ENCODE peak calls at places on chromosomes 5 and 9, in four cellular contexts. One of them, this sample, is unnamed.

GRCh38 chr9:15469862-15470261 is 40.9 kb downstream of the PSIP1 start:
- DNase-seq in psoas muscle: no peak
- DNase-seq in brain microvascular endothelial cell: no peak
- DNase-seq in GM20000: no peak
- DNase-seq in this sample: no peak

GRCh38 chr5:126520593-126520953 is 74.4 kb downstream of the ALDH7A1 start:
- DNase-seq in GM20000: no peak
- DNase-seq in psoas muscle: no peak
- DNase-seq in brain microvascular endothelial cell: no peak
- DNase-seq in this sample: no peak

GRCh38 chr5:126837907-126838539 is 61.1 kb downstream of the LMNB1 start:
- DNase-seq in brain microvascular endothelial cell: peak
- DNase-seq in psoas muscle: no peak
- DNase-seq in GM20000: no peak
- DNase-seq in this sample: no peak

GRCh38 chr9:94511134-94511942 is 43.5 kb upstream of the PCAT7 start:
- DNase-seq in psoas muscle: no peak
- DNase-seq in brain microvascular endothelial cell: no peak
- DNase-seq in GM20000: no peak
- DNase-seq in this sample: no peak

GRCh38 chr9:114276908-114277821 is 45.7 kb upstream of the ORM1 start:
- DNase-seq in psoas muscle: peak
- DNase-seq in brain microvascular endothelial cell: peak
- DNase-seq in GM20000: no peak
- DNase-seq in this sample: no peak

GRCh38 chr9:85726737-85727136 is 15.0 kb downstream of the AGTPBP1 start:
- DNase-seq in brain microvascular endothelial cell: no peak
- DNase-seq in GM20000: no peak
- DNase-seq in psoas muscle: no peak
- DNase-seq in this sample: no peak

GRCh38 chr9:127430415-127430814 is 6.2 kb downstream of the ZNF79 start:
- DNase-seq in GM20000: no peak
- DNase-seq in psoas muscle: no peak
- DNase-seq in brain microvascular endothelial cell: no peak
- DNase-seq in this sample: no peak

GRCh38 chr5:132677191-132677590 is 3.4 kb downstream of the IL4 start:
- DNase-seq in GM20000: no peak
- DNase-seq in psoas muscle: peak
- DNase-seq in brain microvascular endothelial cell: peak
- DNase-seq in this sample: no peak

GRCh38 chr9:121954477-121955175 is 138.5 kb downstream of the TTLL11 start:
- DNase-seq in psoas muscle: peak
- DNase-seq in GM20000: no peak
- DNase-seq in brain microvascular endothelial cell: peak
- DNase-seq in this sample: no peak

GRCh38 chr5:61467766-61468482 is 135.9 kb downstream of the ZSWIM6 start:
- DNase-seq in psoas muscle: no peak
- DNase-seq in GM20000: no peak
- DNase-seq in brain microvascular endothelial cell: peak
- DNase-seq in this sample: no peak

GRCh38 chr9:120688758-120689157 is 25.5 kb downstream of the MEGF9 start:
- DNase-seq in GM20000: no peak
- DNase-seq in psoas muscle: no peak
- DNase-seq in brain microvascular endothelial cell: no peak
- DNase-seq in this sample: no peak

GRCh38 chr5:101904736-101905135 is 391.3 kb downstream of the SLCO4C1 start:
- DNase-seq in GM20000: no peak
- DNase-seq in brain microvascular endothelial cell: no peak
- DNase-seq in psoas muscle: no peak
- DNase-seq in this sample: no peak

GRCh38 chr9:129584136-129584535 is 36.8 kb downstream of the C9orf50 start:
- DNase-seq in brain microvascular endothelial cell: peak
- DNase-seq in GM20000: peak
- DNase-seq in psoas muscle: peak
- DNase-seq in this sample: peak

GRCh38 chr9:22097712-22098111 is 88.6 kb upstream of the CDKN2B start:
- DNase-seq in GM20000: no peak
- DNase-seq in brain microvascular endothelial cell: peak
- DNase-seq in psoas muscle: no peak
- DNase-seq in this sample: no peak

GRCh38 chr5:57577432-57578175 is 95.0 kb upstream of the ACTBL2 start:
- DNase-seq in GM20000: no peak
- DNase-seq in psoas muscle: no peak
- DNase-seq in brain microvascular endothelial cell: no peak
- DNase-seq in this sample: no peak

GRCh38 chr9:27421567-27421966 is 102.5 kb upstream of the IFNK start:
- DNase-seq in brain microvascular endothelial cell: no peak
- DNase-seq in GM20000: no peak
- DNase-seq in psoas muscle: no peak
- DNase-seq in this sample: no peak

DNA sequence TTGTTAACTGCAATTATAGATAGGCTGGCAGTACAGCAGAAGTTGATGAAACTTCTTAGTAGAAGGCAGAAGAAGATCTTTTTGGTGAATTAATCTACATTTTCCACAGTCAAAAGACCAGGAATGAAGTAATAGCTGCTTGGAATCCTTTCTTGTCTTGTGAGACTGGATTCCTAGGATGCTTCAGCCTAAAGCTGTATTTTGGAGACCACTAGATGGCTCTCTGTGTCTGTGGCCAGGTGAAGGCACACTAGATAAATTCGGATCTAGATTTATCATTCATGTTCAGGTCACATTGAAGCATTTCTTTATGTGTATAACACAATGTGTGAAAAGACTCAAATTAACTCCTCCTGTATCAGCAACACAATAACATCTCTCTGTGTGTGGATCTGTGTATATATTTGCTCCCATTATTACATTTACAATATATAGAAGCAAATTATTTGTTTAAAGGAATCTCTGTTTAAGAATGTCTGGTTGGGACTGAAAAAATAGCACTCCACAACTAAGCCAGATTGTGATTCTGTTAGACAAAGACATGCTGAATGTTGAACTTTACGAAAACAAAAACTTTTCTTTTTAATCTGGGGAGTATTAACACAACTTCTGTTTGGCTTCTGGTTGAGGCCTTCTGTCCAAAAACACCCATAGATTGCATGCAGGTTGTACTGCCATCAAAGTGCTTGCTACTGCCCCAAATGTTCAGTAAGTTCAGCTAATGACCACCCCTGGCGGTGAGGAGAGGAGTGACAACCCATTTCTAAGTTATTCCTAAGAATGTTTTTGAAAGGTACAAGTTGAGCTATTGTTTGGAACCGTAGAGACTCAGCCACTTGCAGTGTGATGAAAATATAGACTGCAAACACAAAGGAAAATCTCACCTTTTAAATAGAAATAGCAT is 10.6 kb downstream of the GRIN3A start:
- DNase-seq in psoas muscle: no peak
- DNase-seq in brain microvascular endothelial cell: peak
- DNase-seq in GM20000: peak
- DNase-seq in this sample: peak
- TF ChIP-seq CTCF in psoas muscle: peak
- TF ChIP-seq CTCF in brain microvascular endothelial cell: peak
- TF ChIP-seq CTCF in GM20000: peak
- TF ChIP-seq CTCF in this sample: peak

DNA sequence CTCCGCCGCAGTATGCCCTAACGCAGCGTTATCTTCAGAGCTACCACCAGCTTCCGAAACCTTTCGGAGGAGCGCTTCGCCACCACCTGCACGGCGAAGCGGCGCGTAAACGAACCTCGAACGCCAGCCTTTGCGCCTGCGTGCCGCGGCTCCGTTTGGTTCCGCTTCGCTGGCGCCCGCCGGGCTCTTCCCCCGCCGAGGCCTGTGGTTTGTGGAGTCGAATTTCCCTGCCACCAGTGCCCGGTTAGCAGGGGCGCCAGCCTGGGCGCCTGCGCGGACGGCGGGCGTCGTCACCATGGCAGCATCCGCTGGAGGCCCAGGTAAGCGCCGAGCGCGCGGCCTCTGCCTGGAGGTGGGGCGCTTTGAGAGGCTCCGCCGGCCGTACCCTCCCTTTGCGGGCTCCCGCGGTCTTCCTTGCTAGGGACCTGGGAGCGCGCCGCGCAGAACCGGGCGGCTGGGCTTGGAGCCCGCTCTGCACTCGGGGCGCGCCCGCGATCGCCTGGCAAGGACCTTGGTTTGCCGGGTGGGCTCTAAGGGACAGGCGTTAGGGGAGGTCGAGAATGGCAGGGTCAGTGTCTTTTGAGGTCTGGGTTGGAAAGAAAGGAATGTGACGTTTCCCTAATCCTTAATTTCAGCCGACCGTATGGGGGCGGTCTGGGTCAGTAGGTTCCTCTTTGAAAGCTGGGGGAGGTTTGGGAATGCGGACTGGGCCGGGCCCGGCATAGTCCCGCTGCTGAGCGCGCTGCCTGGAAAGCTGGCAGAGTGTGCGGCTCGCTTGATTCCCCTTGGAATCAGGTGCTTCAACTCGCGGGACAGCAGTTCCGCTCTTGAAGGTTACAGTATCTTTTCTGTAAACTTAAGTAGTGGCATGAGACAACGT is at the start of gene FAM151B:
- DNase-seq in GM20000: peak
- DNase-seq in brain microvascular endothelial cell: peak
- DNase-seq in psoas muscle: peak
- DNase-seq in this sample: peak
- TF ChIP-seq CTCF in GM20000: no peak
- TF ChIP-seq CTCF in brain microvascular endothelial cell: peak
- TF ChIP-seq CTCF in psoas muscle: peak
- TF ChIP-seq CTCF in this sample: no peak

DNA sequence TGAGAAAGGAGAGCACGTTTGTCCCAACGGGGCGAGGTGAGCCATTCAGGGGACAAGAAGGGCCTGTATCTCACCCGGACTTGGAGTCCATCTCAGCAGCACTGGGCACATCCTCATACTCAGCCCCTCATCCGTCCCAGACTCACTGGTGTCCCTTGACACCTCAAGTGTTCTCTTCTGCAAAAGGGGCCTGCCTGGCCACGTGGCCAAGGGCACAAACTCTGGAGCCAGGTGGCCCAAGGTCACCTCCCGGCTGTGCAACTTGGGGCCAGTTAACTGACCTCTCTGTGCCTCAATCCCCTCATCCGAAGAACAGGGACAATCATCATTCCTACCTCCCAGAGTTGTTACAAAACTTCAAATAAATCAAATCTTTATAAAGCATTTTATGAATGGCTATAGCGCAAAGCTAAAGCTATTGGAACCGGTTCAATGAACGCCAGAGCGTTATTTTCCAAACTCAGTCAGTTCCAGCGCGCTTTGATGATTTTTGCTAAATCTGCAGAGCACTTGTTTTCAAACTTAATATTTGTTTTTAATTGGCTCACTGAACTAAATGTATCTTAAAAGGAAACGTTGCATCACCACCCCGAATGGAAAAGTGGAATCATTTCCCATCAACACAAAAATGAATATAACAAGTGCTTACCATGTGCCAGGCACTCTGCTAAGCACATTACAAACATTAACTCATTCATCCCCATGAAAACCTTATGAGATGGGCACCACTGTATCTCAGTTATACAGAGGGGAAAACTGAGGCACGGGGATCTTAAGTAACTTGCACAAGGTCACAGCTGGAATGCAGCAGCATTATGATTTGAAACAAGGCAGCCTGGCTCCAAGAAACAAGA is 49.3 kb downstream of the DUSP1 start:
- DNase-seq in GM20000: no peak
- DNase-seq in psoas muscle: no peak
- DNase-seq in brain microvascular endothelial cell: no peak
- DNase-seq in this sample: no peak
- TF ChIP-seq CTCF in GM20000: no peak
- TF ChIP-seq CTCF in psoas muscle: no peak
- TF ChIP-seq CTCF in brain microvascular endothelial cell: no peak
- TF ChIP-seq CTCF in this sample: no peak

DNA sequence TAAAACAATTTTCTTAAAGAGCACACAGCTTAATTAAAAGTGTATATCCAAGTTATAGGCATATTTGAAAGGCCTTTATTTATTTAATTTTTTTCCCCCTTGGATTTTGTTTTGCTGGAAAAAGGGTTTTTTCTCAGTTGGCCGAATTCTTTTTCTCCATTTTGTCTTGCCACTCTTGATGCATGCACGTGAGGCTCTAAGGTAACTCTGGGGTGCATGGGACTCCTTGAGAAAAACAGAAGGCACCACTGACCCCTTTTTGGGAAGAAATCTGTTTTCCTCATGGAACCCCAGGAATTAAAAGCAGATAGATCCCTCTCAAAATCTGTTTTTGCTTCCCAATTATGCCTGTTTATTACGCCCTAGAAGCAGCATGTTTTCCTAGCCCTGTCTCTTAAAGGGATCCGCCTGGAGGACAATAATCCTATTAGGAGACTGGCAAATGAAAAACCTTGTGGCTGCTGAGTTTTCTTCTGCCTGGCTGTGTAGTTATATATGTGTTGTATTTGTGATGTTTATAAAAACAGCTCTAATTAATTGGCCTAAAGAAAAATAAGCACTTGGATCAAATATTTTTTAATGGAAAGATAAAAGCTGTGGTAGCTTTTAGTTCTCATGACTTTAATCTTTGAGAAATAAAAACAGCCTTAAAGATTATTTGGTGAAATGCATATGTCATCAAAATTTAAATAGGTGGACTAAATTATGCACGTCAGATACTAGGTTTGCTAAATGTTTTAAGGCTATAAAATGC is 435.1 kb upstream of the CDH9 start:
- DNase-seq in GM20000: no peak
- DNase-seq in brain microvascular endothelial cell: no peak
- DNase-seq in psoas muscle: no peak
- DNase-seq in this sample: no peak
- TF ChIP-seq CTCF in GM20000: no peak
- TF ChIP-seq CTCF in brain microvascular endothelial cell: no peak
- TF ChIP-seq CTCF in psoas muscle: no peak
- TF ChIP-seq CTCF in this sample: no peak